ENCODE peak calls at places on chromosomes 4 and X, in five cellular contexts. O is MV-4-11; Z is tibial artery; E is activated naive CD8-positive, alpha-beta T cell treated with anti-CD3 and anti-CD28 coated beads, Interleukin-2, amount 50 U/mL, for 24 hours; Y is body of pancreas. L is an unnamed sample.

GRCh38 chrX:113157496-113157895 is 316.9 kb upstream of the AMOT start:
- DNase-seq in Z (no peak), E (no peak), O (no peak), Y (no peak), L (no peak)

GRCh38 chr4:1403591-1404572 is 2.4 kb downstream of the NKX1-1 start:
- DNase-seq in Y (no peak), O (no peak), E (peak), Z (peak), L (no peak)

GRCh38 chrX:109350621-109351020 is 131.3 kb downstream of the GUCY2F start:
- DNase-seq in Y (no peak), O (peak), Z (no peak), E (no peak), L (no peak)

GRCh38 chrX:7925867-7926472 is 1.2 kb downstream of the PNPLA4 start:
- DNase-seq in Z (no peak), O (peak), Y (peak), E (peak), L (peak)

GRCh38 chr4:184826315-184827266 is 823 bp upstream of the ACSL1 start:
- DNase-seq in Y (peak), O (peak), Z (no peak), E (peak), L (peak)

GRCh38 chr4:91171217-91171616 is 1044.0 kb downstream of the CCSER1 start:
- DNase-seq in E (no peak), Z (no peak), Y (no peak), O (no peak), L (peak)

GRCh38 chr4:147456706-147457105 is 24.2 kb upstream of the EDNRA start:
- DNase-seq in Z (no peak), Y (no peak), E (no peak), O (no peak), L (no peak)

GRCh38 chrX:70042399-70043371 is 7.1 kb downstream of the AWAT2 start:
- DNase-seq in Z (no peak), O (no peak), Y (no peak), E (no peak), L (no peak)

GRCh38 chrX:100976211-100976610 is 6.7 kb downstream of the ARL13A start:
- DNase-seq in O (no peak), E (no peak), Y (no peak), Z (no peak), L (no peak)

GRCh38 chr4:72302981-72303704 is 265.9 kb downstream of the ADAMTS3 start:
- DNase-seq in Y (peak), O (peak), Z (no peak), E (peak), L (peak)

GRCh38 chr4:135418353-135418752 is 1216.8 kb upstream of the PABPC4L start:
- DNase-seq in O (no peak), E (no peak), Z (no peak), Y (no peak), L (peak)

GRCh38 chr4:2046031-2046961 is 12.8 kb upstream of the NAT8L start:
- DNase-seq in Z (no peak), Y (no peak), E (no peak), O (no peak), L (no peak)

GRCh38 chrX:3244203-3244743 is 102.2 kb downstream of the MXRA5 start:
- DNase-seq in Z (no peak), E (no peak), Y (no peak), O (no peak), L (no peak)

GRCh38 chrX:47614618-47615017 is 5.0 kb downstream of the SYN1 start:
- DNase-seq in E (no peak), Y (no peak), O (no peak), Z (no peak), L (no peak)

GRCh38 chrX:41677183-41677582 is 11.6 kb upstream of the GPR34 start:
- DNase-seq in Z (no peak), O (no peak), Y (no peak), E (no peak), L (no peak)

GRCh38 chr4:6470502-6471302 is 1.7 kb downstream of the PPP2R2C start:
- DNase-seq in O (no peak), E (no peak), Z (peak), Y (peak), L (no peak)

GRCh38 chrX:17376381-17377046 is 1.5 kb downstream of the NHS start:
- DNase-seq in O (no peak), Z (peak), E (peak), Y (no peak), L (no peak)

GRCh38 chrX:85963736-85964135 is 83.6 kb downstream of the CHM start:
- DNase-seq in Z (no peak), O (peak), E (no peak), Y (no peak), L (peak)

GRCh38 chrX:53312946-53313745 is 31.8 kb upstream of the IQSEC2 start:
- DNase-seq in E (peak), Y (peak), O (peak), Z (peak), L (peak)

GRCh38 chrX:119067023-119067739 is 5.6 kb upstream of the CT47C1 start:
- DNase-seq in Z (peak), O (peak), E (peak), Y (peak), L (peak)

GRCh38 chr4:6777636-6778281 is 4.8 kb upstream of the KIAA0232 start:
- DNase-seq in E (no peak), Z (no peak), O (peak), Y (no peak), L (peak)

GRCh38 chrX:153411255-153411987 is at the start of gene ZFP92:
- DNase-seq in O (peak), E (peak), Y (peak), Z (no peak), L (peak)

GRCh38 chr4:21554036-21554435 is 394.5 kb downstream of the KCNIP4 start:
- DNase-seq in O (no peak), E (no peak), Z (no peak), Y (no peak), L (no peak)

GRCh38 chr4:147760695-147761094 is 28.8 kb downstream of the ARHGAP10 start:
- DNase-seq in O (no peak), E (no peak), Y (peak), Z (peak), L (no peak)